ENCODE peak calls at places on chromosome 14, in ten cellular contexts. One of them, this sample, is unnamed.

GRCh38 chr14:71523630-71524320 is 408.5 kb upstream of the RGS6 start:
- DNase-seq in stimulated activated CD8-positive, alpha-beta memory T cell treated with anti-CD3 and anti-CD28 coated beads, Interleukin-2, amount 100 ng/mL, for 1 hour: no peak
- DNase-seq in GM12878: peak
- DNase-seq in WERI-Rb-1: no peak
- DNase-seq in AG20443: no peak
- DNase-seq in Daoy: no peak
- DNase-seq in fibroblast of mammary gland: peak
- DNase-seq in dermis microvascular lymphatic vessel endothelial cell: no peak
- DNase-seq in astrocyte of the hippocampus: no peak
- DNase-seq in HuH-7.5: no peak
- DNase-seq in this sample: no peak

GRCh38 chr14:54202288-54202687 is 194.5 kb upstream of the CDKN3 start:
- DNase-seq in stimulated activated CD8-positive, alpha-beta memory T cell treated with anti-CD3 and anti-CD28 coated beads, Interleukin-2, amount 100 ng/mL, for 1 hour: no peak
- DNase-seq in GM12878: no peak
- DNase-seq in WERI-Rb-1: no peak
- DNase-seq in AG20443: no peak
- DNase-seq in Daoy: no peak
- DNase-seq in fibroblast of mammary gland: no peak
- DNase-seq in dermis microvascular lymphatic vessel endothelial cell: no peak
- DNase-seq in astrocyte of the hippocampus: no peak
- DNase-seq in HuH-7.5: no peak
- DNase-seq in this sample: no peak

GRCh38 chr14:35161231-35161630 is 38.9 kb downstream of the PRORP start:
- DNase-seq in stimulated activated CD8-positive, alpha-beta memory T cell treated with anti-CD3 and anti-CD28 coated beads, Interleukin-2, amount 100 ng/mL, for 1 hour: no peak
- DNase-seq in GM12878: no peak
- DNase-seq in WERI-Rb-1: no peak
- DNase-seq in AG20443: no peak
- DNase-seq in Daoy: peak
- DNase-seq in fibroblast of mammary gland: no peak
- DNase-seq in dermis microvascular lymphatic vessel endothelial cell: no peak
- DNase-seq in astrocyte of the hippocampus: peak
- DNase-seq in HuH-7.5: no peak
- DNase-seq in this sample: no peak

GRCh38 chr14:84707830-84708229 is 822.1 kb upstream of the FLRT2 start:
- DNase-seq in stimulated activated CD8-positive, alpha-beta memory T cell treated with anti-CD3 and anti-CD28 coated beads, Interleukin-2, amount 100 ng/mL, for 1 hour: no peak
- DNase-seq in GM12878: no peak
- DNase-seq in WERI-Rb-1: peak
- DNase-seq in AG20443: no peak
- DNase-seq in Daoy: no peak
- DNase-seq in fibroblast of mammary gland: no peak
- DNase-seq in dermis microvascular lymphatic vessel endothelial cell: no peak
- DNase-seq in astrocyte of the hippocampus: no peak
- DNase-seq in HuH-7.5: no peak
- DNase-seq in this sample: no peak

GRCh38 chr14:104082807-104083206 is 2.7 kb upstream of the ASPG start:
- DNase-seq in stimulated activated CD8-positive, alpha-beta memory T cell treated with anti-CD3 and anti-CD28 coated beads, Interleukin-2, amount 100 ng/mL, for 1 hour: no peak
- DNase-seq in GM12878: no peak
- DNase-seq in WERI-Rb-1: no peak
- DNase-seq in AG20443: no peak
- DNase-seq in Daoy: no peak
- DNase-seq in fibroblast of mammary gland: no peak
- DNase-seq in dermis microvascular lymphatic vessel endothelial cell: no peak
- DNase-seq in astrocyte of the hippocampus: no peak
- DNase-seq in HuH-7.5: no peak
- DNase-seq in this sample: no peak

GRCh38 chr14:23299186-23299521 is 3.5 kb downstream of the PPP1R3E start:
- DNase-seq in stimulated activated CD8-positive, alpha-beta memory T cell treated with anti-CD3 and anti-CD28 coated beads, Interleukin-2, amount 100 ng/mL, for 1 hour: no peak
- DNase-seq in GM12878: no peak
- DNase-seq in WERI-Rb-1: no peak
- DNase-seq in AG20443: no peak
- DNase-seq in Daoy: no peak
- DNase-seq in fibroblast of mammary gland: no peak
- DNase-seq in dermis microvascular lymphatic vessel endothelial cell: no peak
- DNase-seq in astrocyte of the hippocampus: no peak
- DNase-seq in HuH-7.5: no peak
- DNase-seq in this sample: no peak

GRCh38 chr14:104138891-104139459 is 588 bp downstream of the KIF26A start:
- DNase-seq in stimulated activated CD8-positive, alpha-beta memory T cell treated with anti-CD3 and anti-CD28 coated beads, Interleukin-2, amount 100 ng/mL, for 1 hour: no peak
- DNase-seq in GM12878: no peak
- DNase-seq in WERI-Rb-1: peak
- DNase-seq in AG20443: no peak
- DNase-seq in Daoy: no peak
- DNase-seq in fibroblast of mammary gland: no peak
- DNase-seq in dermis microvascular lymphatic vessel endothelial cell: no peak
- DNase-seq in astrocyte of the hippocampus: no peak
- DNase-seq in HuH-7.5: no peak
- DNase-seq in this sample: no peak

GRCh38 chr14:22472935-22473854 is 115.8 kb downstream of the DAD1 start:
- DNase-seq in stimulated activated CD8-positive, alpha-beta memory T cell treated with anti-CD3 and anti-CD28 coated beads, Interleukin-2, amount 100 ng/mL, for 1 hour: no peak
- DNase-seq in GM12878: no peak
- DNase-seq in WERI-Rb-1: peak
- DNase-seq in AG20443: peak
- DNase-seq in Daoy: peak
- DNase-seq in fibroblast of mammary gland: peak
- DNase-seq in dermis microvascular lymphatic vessel endothelial cell: peak
- DNase-seq in astrocyte of the hippocampus: peak
- DNase-seq in HuH-7.5: no peak
- DNase-seq in this sample: peak

GRCh38 chr14:50038398-50039119 is 77.8 kb downstream of the VCPKMT start:
- DNase-seq in stimulated activated CD8-positive, alpha-beta memory T cell treated with anti-CD3 and anti-CD28 coated beads, Interleukin-2, amount 100 ng/mL, for 1 hour: no peak
- DNase-seq in GM12878: peak
- DNase-seq in WERI-Rb-1: no peak
- DNase-seq in AG20443: peak
- DNase-seq in Daoy: peak
- DNase-seq in fibroblast of mammary gland: peak
- DNase-seq in dermis microvascular lymphatic vessel endothelial cell: no peak
- DNase-seq in astrocyte of the hippocampus: peak
- DNase-seq in HuH-7.5: no peak
- DNase-seq in this sample: peak

GRCh38 chr14:64563696-64564095 is 13.9 kb downstream of the PPP1R36 start:
- DNase-seq in stimulated activated CD8-positive, alpha-beta memory T cell treated with anti-CD3 and anti-CD28 coated beads, Interleukin-2, amount 100 ng/mL, for 1 hour: no peak
- DNase-seq in GM12878: no peak
- DNase-seq in WERI-Rb-1: no peak
- DNase-seq in AG20443: no peak
- DNase-seq in Daoy: no peak
- DNase-seq in fibroblast of mammary gland: no peak
- DNase-seq in dermis microvascular lymphatic vessel endothelial cell: no peak
- DNase-seq in astrocyte of the hippocampus: peak
- DNase-seq in HuH-7.5: no peak
- DNase-seq in this sample: no peak

GRCh38 chr14:104361101-104361591 is 218.4 kb upstream of the C14orf180 start:
- DNase-seq in stimulated activated CD8-positive, alpha-beta memory T cell treated with anti-CD3 and anti-CD28 coated beads, Interleukin-2, amount 100 ng/mL, for 1 hour: no peak
- DNase-seq in GM12878: no peak
- DNase-seq in WERI-Rb-1: peak
- DNase-seq in AG20443: no peak
- DNase-seq in Daoy: no peak
- DNase-seq in fibroblast of mammary gland: no peak
- DNase-seq in dermis microvascular lymphatic vessel endothelial cell: no peak
- DNase-seq in astrocyte of the hippocampus: no peak
- DNase-seq in HuH-7.5: no peak
- DNase-seq in this sample: no peak

GRCh38 chr14:71193663-71194062 is 286.4 kb downstream of the PCNX1 start:
- DNase-seq in stimulated activated CD8-positive, alpha-beta memory T cell treated with anti-CD3 and anti-CD28 coated beads, Interleukin-2, amount 100 ng/mL, for 1 hour: no peak
- DNase-seq in GM12878: no peak
- DNase-seq in WERI-Rb-1: no peak
- DNase-seq in AG20443: no peak
- DNase-seq in Daoy: peak
- DNase-seq in fibroblast of mammary gland: no peak
- DNase-seq in dermis microvascular lymphatic vessel endothelial cell: no peak
- DNase-seq in astrocyte of the hippocampus: peak
- DNase-seq in HuH-7.5: no peak
- DNase-seq in this sample: no peak

GRCh38 chr14:91035855-91036254 is 24.6 kb downstream of the RPS6KA5 start:
- DNase-seq in stimulated activated CD8-positive, alpha-beta memory T cell treated with anti-CD3 and anti-CD28 coated beads, Interleukin-2, amount 100 ng/mL, for 1 hour: no peak
- DNase-seq in GM12878: peak
- DNase-seq in WERI-Rb-1: no peak
- DNase-seq in AG20443: no peak
- DNase-seq in Daoy: no peak
- DNase-seq in fibroblast of mammary gland: no peak
- DNase-seq in dermis microvascular lymphatic vessel endothelial cell: no peak
- DNase-seq in astrocyte of the hippocampus: no peak
- DNase-seq in HuH-7.5: no peak
- DNase-seq in this sample: no peak

GRCh38 chr14:74945852-74946658 is 9.3 kb downstream of the PGF start:
- DNase-seq in stimulated activated CD8-positive, alpha-beta memory T cell treated with anti-CD3 and anti-CD28 coated beads, Interleukin-2, amount 100 ng/mL, for 1 hour: peak
- DNase-seq in GM12878: no peak
- DNase-seq in WERI-Rb-1: peak
- DNase-seq in AG20443: peak
- DNase-seq in Daoy: peak
- DNase-seq in fibroblast of mammary gland: peak
- DNase-seq in dermis microvascular lymphatic vessel endothelial cell: peak
- DNase-seq in astrocyte of the hippocampus: peak
- DNase-seq in HuH-7.5: peak
- DNase-seq in this sample: peak

GRCh38 chr14:40252817-40253447 is 820.7 kb upstream of the FBXO33 start:
- DNase-seq in stimulated activated CD8-positive, alpha-beta memory T cell treated with anti-CD3 and anti-CD28 coated beads, Interleukin-2, amount 100 ng/mL, for 1 hour: no peak
- DNase-seq in GM12878: no peak
- DNase-seq in WERI-Rb-1: no peak
- DNase-seq in AG20443: no peak
- DNase-seq in Daoy: no peak
- DNase-seq in fibroblast of mammary gland: no peak
- DNase-seq in dermis microvascular lymphatic vessel endothelial cell: no peak
- DNase-seq in astrocyte of the hippocampus: no peak
- DNase-seq in HuH-7.5: no peak
- DNase-seq in this sample: no peak

GRCh38 chr14:51738754-51739153 is 87.0 kb downstream of the FRMD6 start:
- DNase-seq in stimulated activated CD8-positive, alpha-beta memory T cell treated with anti-CD3 and anti-CD28 coated beads, Interleukin-2, amount 100 ng/mL, for 1 hour: no peak
- DNase-seq in GM12878: no peak
- DNase-seq in WERI-Rb-1: peak
- DNase-seq in AG20443: no peak
- DNase-seq in Daoy: no peak
- DNase-seq in fibroblast of mammary gland: no peak
- DNase-seq in dermis microvascular lymphatic vessel endothelial cell: no peak
- DNase-seq in astrocyte of the hippocampus: no peak
- DNase-seq in HuH-7.5: peak
- DNase-seq in this sample: peak

GRCh38 chr14:103161054-103161397 is 37.8 kb downstream of the TNFAIP2 start:
- DNase-seq in stimulated activated CD8-positive, alpha-beta memory T cell treated with anti-CD3 and anti-CD28 coated beads, Interleukin-2, amount 100 ng/mL, for 1 hour: no peak
- DNase-seq in GM12878: no peak
- DNase-seq in WERI-Rb-1: no peak
- DNase-seq in AG20443: peak
- DNase-seq in Daoy: no peak
- DNase-seq in fibroblast of mammary gland: no peak
- DNase-seq in dermis microvascular lymphatic vessel endothelial cell: no peak
- DNase-seq in astrocyte of the hippocampus: peak
- DNase-seq in HuH-7.5: no peak
- DNase-seq in this sample: no peak

GRCh38 chr14:103137721-103138482 is 14.6 kb downstream of the TNFAIP2 start:
- DNase-seq in stimulated activated CD8-positive, alpha-beta memory T cell treated with anti-CD3 and anti-CD28 coated beads, Interleukin-2, amount 100 ng/mL, for 1 hour: no peak
- DNase-seq in GM12878: no peak
- DNase-seq in WERI-Rb-1: no peak
- DNase-seq in AG20443: no peak
- DNase-seq in Daoy: no peak
- DNase-seq in fibroblast of mammary gland: no peak
- DNase-seq in dermis microvascular lymphatic vessel endothelial cell: no peak
- DNase-seq in astrocyte of the hippocampus: no peak
- DNase-seq in HuH-7.5: no peak
- DNase-seq in this sample: no peak

GRCh38 chr14:25904446-25904845 is 693.4 kb downstream of the NOVA1 start:
- DNase-seq in stimulated activated CD8-positive, alpha-beta memory T cell treated with anti-CD3 and anti-CD28 coated beads, Interleukin-2, amount 100 ng/mL, for 1 hour: no peak
- DNase-seq in GM12878: no peak
- DNase-seq in WERI-Rb-1: no peak
- DNase-seq in AG20443: no peak
- DNase-seq in Daoy: no peak
- DNase-seq in fibroblast of mammary gland: peak
- DNase-seq in dermis microvascular lymphatic vessel endothelial cell: no peak
- DNase-seq in astrocyte of the hippocampus: peak
- DNase-seq in HuH-7.5: no peak
- DNase-seq in this sample: no peak

GRCh38 chr14:53955671-53956426 is 776 bp downstream of the BMP4 start:
- DNase-seq in stimulated activated CD8-positive, alpha-beta memory T cell treated with anti-CD3 and anti-CD28 coated beads, Interleukin-2, amount 100 ng/mL, for 1 hour: no peak
- DNase-seq in GM12878: no peak
- DNase-seq in WERI-Rb-1: no peak
- DNase-seq in AG20443: no peak
- DNase-seq in Daoy: peak
- DNase-seq in fibroblast of mammary gland: no peak
- DNase-seq in dermis microvascular lymphatic vessel endothelial cell: no peak
- DNase-seq in astrocyte of the hippocampus: peak
- DNase-seq in HuH-7.5: no peak
- DNase-seq in this sample: peak

GRCh38 chr14:95424533-95424932 is 91.9 kb downstream of the SYNE3 start:
- DNase-seq in stimulated activated CD8-positive, alpha-beta memory T cell treated with anti-CD3 and anti-CD28 coated beads, Interleukin-2, amount 100 ng/mL, for 1 hour: no peak
- DNase-seq in GM12878: no peak
- DNase-seq in WERI-Rb-1: no peak
- DNase-seq in AG20443: no peak
- DNase-seq in Daoy: no peak
- DNase-seq in fibroblast of mammary gland: peak
- DNase-seq in dermis microvascular lymphatic vessel endothelial cell: no peak
- DNase-seq in astrocyte of the hippocampus: no peak
- DNase-seq in HuH-7.5: no peak
- DNase-seq in this sample: no peak

GRCh38 chr14:83733670-83734069 is 1796.3 kb upstream of the FLRT2 start:
- DNase-seq in stimulated activated CD8-positive, alpha-beta memory T cell treated with anti-CD3 and anti-CD28 coated beads, Interleukin-2, amount 100 ng/mL, for 1 hour: no peak
- DNase-seq in GM12878: no peak
- DNase-seq in WERI-Rb-1: no peak
- DNase-seq in AG20443: no peak
- DNase-seq in Daoy: no peak
- DNase-seq in fibroblast of mammary gland: no peak
- DNase-seq in dermis microvascular lymphatic vessel endothelial cell: no peak
- DNase-seq in astrocyte of the hippocampus: no peak
- DNase-seq in HuH-7.5: no peak
- DNase-seq in this sample: no peak

GRCh38 chr14:39967885-39968284 is 535.7 kb upstream of the FBXO33 start:
- DNase-seq in stimulated activated CD8-positive, alpha-beta memory T cell treated with anti-CD3 and anti-CD28 coated beads, Interleukin-2, amount 100 ng/mL, for 1 hour: no peak
- DNase-seq in GM12878: no peak
- DNase-seq in WERI-Rb-1: no peak
- DNase-seq in AG20443: no peak
- DNase-seq in Daoy: no peak
- DNase-seq in fibroblast of mammary gland: no peak
- DNase-seq in dermis microvascular lymphatic vessel endothelial cell: no peak
- DNase-seq in astrocyte of the hippocampus: no peak
- DNase-seq in HuH-7.5: no peak
- DNase-seq in this sample: no peak

GRCh38 chr14:75851574-75851866 is 130.3 kb downstream of the TGFB3 start:
- DNase-seq in stimulated activated CD8-positive, alpha-beta memory T cell treated with anti-CD3 and anti-CD28 coated beads, Interleukin-2, amount 100 ng/mL, for 1 hour: no peak
- DNase-seq in GM12878: no peak
- DNase-seq in WERI-Rb-1: no peak
- DNase-seq in AG20443: no peak
- DNase-seq in Daoy: no peak
- DNase-seq in fibroblast of mammary gland: no peak
- DNase-seq in dermis microvascular lymphatic vessel endothelial cell: no peak
- DNase-seq in astrocyte of the hippocampus: no peak
- DNase-seq in HuH-7.5: no peak
- DNase-seq in this sample: no peak

GRCh38 chr14:25121342-25122129 is 71.6 kb upstream of the STXBP6 start:
- DNase-seq in stimulated activated CD8-positive, alpha-beta memory T cell treated with anti-CD3 and anti-CD28 coated beads, Interleukin-2, amount 100 ng/mL, for 1 hour: no peak
- DNase-seq in GM12878: no peak
- DNase-seq in WERI-Rb-1: no peak
- DNase-seq in AG20443: peak
- DNase-seq in Daoy: peak
- DNase-seq in fibroblast of mammary gland: peak
- DNase-seq in dermis microvascular lymphatic vessel endothelial cell: no peak
- DNase-seq in astrocyte of the hippocampus: peak
- DNase-seq in HuH-7.5: no peak
- DNase-seq in this sample: peak

GRCh38 chr14:104164041-104164440 is 25.7 kb downstream of the KIF26A start:
- DNase-seq in stimulated activated CD8-positive, alpha-beta memory T cell treated with anti-CD3 and anti-CD28 coated beads, Interleukin-2, amount 100 ng/mL, for 1 hour: no peak
- DNase-seq in GM12878: no peak
- DNase-seq in WERI-Rb-1: no peak
- DNase-seq in AG20443: no peak
- DNase-seq in Daoy: no peak
- DNase-seq in fibroblast of mammary gland: no peak
- DNase-seq in dermis microvascular lymphatic vessel endothelial cell: no peak
- DNase-seq in astrocyte of the hippocampus: no peak
- DNase-seq in HuH-7.5: no peak
- DNase-seq in this sample: no peak

GRCh38 chr14:94411638-94412037 is 23.2 kb upstream of the SERPINA1 start:
- DNase-seq in stimulated activated CD8-positive, alpha-beta memory T cell treated with anti-CD3 and anti-CD28 coated beads, Interleukin-2, amount 100 ng/mL, for 1 hour: no peak
- DNase-seq in GM12878: no peak
- DNase-seq in WERI-Rb-1: no peak
- DNase-seq in AG20443: no peak
- DNase-seq in Daoy: no peak
- DNase-seq in fibroblast of mammary gland: no peak
- DNase-seq in dermis microvascular lymphatic vessel endothelial cell: no peak
- DNase-seq in astrocyte of the hippocampus: no peak
- DNase-seq in HuH-7.5: no peak
- DNase-seq in this sample: peak

GRCh38 chr14:59424707-59425106 is 40.5 kb downstream of the GPR135 start:
- DNase-seq in stimulated activated CD8-positive, alpha-beta memory T cell treated with anti-CD3 and anti-CD28 coated beads, Interleukin-2, amount 100 ng/mL, for 1 hour: no peak
- DNase-seq in GM12878: no peak
- DNase-seq in WERI-Rb-1: no peak
- DNase-seq in AG20443: no peak
- DNase-seq in Daoy: no peak
- DNase-seq in fibroblast of mammary gland: peak
- DNase-seq in dermis microvascular lymphatic vessel endothelial cell: no peak
- DNase-seq in astrocyte of the hippocampus: no peak
- DNase-seq in HuH-7.5: no peak
- DNase-seq in this sample: no peak

This sample was measured in HepG2.